ENCODE peak calls at places on chromosomes 5 and 9, in nine cellular contexts. One of them, this sample, is unnamed.

GRCh38 chr5:145980718-145981117 is 44.3 kb downstream of the SH3RF2 start:
- DNase-seq in tibial nerve: no peak
- DNase-seq in MM.1S: no peak
- DNase-seq in CD8-positive, alpha-beta T cell: no peak
- DNase-seq in CD4-positive, alpha-beta memory T cell: no peak
- DNase-seq in pancreas: no peak
- DNase-seq in A549: no peak
- DNase-seq in heart right ventricle: no peak
- DNase-seq in left lung: no peak
- DNase-seq in this sample: no peak

GRCh38 chr9:91758491-91758981 is 191.5 kb downstream of the ROR2 start:
- DNase-seq in CD8-positive, alpha-beta T cell: no peak
- DNase-seq in heart right ventricle: no peak
- DNase-seq in CD4-positive, alpha-beta memory T cell: no peak
- DNase-seq in MM.1S: peak
- DNase-seq in pancreas: peak
- DNase-seq in tibial nerve: no peak
- DNase-seq in A549: peak
- DNase-seq in left lung: no peak
- DNase-seq in this sample: peak

GRCh38 chr9:82456621-82457020 is 468.0 kb downstream of the SPATA31D1 start:
- DNase-seq in A549: no peak
- DNase-seq in pancreas: no peak
- DNase-seq in heart right ventricle: no peak
- DNase-seq in CD8-positive, alpha-beta T cell: no peak
- DNase-seq in MM.1S: no peak
- DNase-seq in CD4-positive, alpha-beta memory T cell: no peak
- DNase-seq in tibial nerve: no peak
- DNase-seq in left lung: no peak
- DNase-seq in this sample: no peak

GRCh38 chr5:34045996-34046395 is 3.0 kb upstream of the C1QTNF3 start:
- DNase-seq in MM.1S: no peak
- DNase-seq in CD4-positive, alpha-beta memory T cell: no peak
- DNase-seq in pancreas: no peak
- DNase-seq in left lung: no peak
- DNase-seq in A549: no peak
- DNase-seq in tibial nerve: no peak
- DNase-seq in heart right ventricle: no peak
- DNase-seq in CD8-positive, alpha-beta T cell: no peak
- DNase-seq in this sample: no peak

GRCh38 chr9:136531904-136532798 is 13.7 kb downstream of the NOTCH1 start:
- DNase-seq in pancreas: no peak
- DNase-seq in A549: no peak
- DNase-seq in CD8-positive, alpha-beta T cell: no peak
- DNase-seq in MM.1S: no peak
- DNase-seq in CD4-positive, alpha-beta memory T cell: no peak
- DNase-seq in left lung: no peak
- DNase-seq in tibial nerve: no peak
- DNase-seq in heart right ventricle: no peak
- DNase-seq in this sample: no peak

GRCh38 chr9:30815585-30815984 is 1568.9 kb upstream of the ACO1 start:
- DNase-seq in A549: no peak
- DNase-seq in CD4-positive, alpha-beta memory T cell: no peak
- DNase-seq in pancreas: no peak
- DNase-seq in heart right ventricle: no peak
- DNase-seq in left lung: no peak
- DNase-seq in CD8-positive, alpha-beta T cell: no peak
- DNase-seq in tibial nerve: no peak
- DNase-seq in MM.1S: no peak
- DNase-seq in this sample: no peak

GRCh38 chr5:176371621-176372539 is 6.6 kb downstream of the ARL10 start:
- DNase-seq in pancreas: no peak
- DNase-seq in heart right ventricle: no peak
- DNase-seq in A549: no peak
- DNase-seq in tibial nerve: no peak
- DNase-seq in MM.1S: no peak
- DNase-seq in left lung: no peak
- DNase-seq in CD8-positive, alpha-beta T cell: no peak
- DNase-seq in CD4-positive, alpha-beta memory T cell: no peak
- DNase-seq in this sample: no peak

GRCh38 chr5:33297760-33298216 is 143.0 kb upstream of the TARS1 start:
- DNase-seq in heart right ventricle: no peak
- DNase-seq in tibial nerve: no peak
- DNase-seq in MM.1S: no peak
- DNase-seq in CD8-positive, alpha-beta T cell: no peak
- DNase-seq in CD4-positive, alpha-beta memory T cell: no peak
- DNase-seq in A549: no peak
- DNase-seq in pancreas: no peak
- DNase-seq in left lung: no peak
- DNase-seq in this sample: no peak

GRCh38 chr5:116375926-116376325 is 198.7 kb downstream of the SEMA6A start:
- DNase-seq in A549: no peak
- DNase-seq in tibial nerve: no peak
- DNase-seq in MM.1S: no peak
- DNase-seq in CD8-positive, alpha-beta T cell: no peak
- DNase-seq in heart right ventricle: no peak
- DNase-seq in CD4-positive, alpha-beta memory T cell: no peak
- DNase-seq in left lung: no peak
- DNase-seq in pancreas: no peak
- DNase-seq in this sample: no peak

GRCh38 chr9:33049680-33050361 is 24.7 kb downstream of the DNAJA1 start:
- DNase-seq in heart right ventricle: no peak
- DNase-seq in left lung: no peak
- DNase-seq in CD8-positive, alpha-beta T cell: no peak
- DNase-seq in pancreas: no peak
- DNase-seq in MM.1S: no peak
- DNase-seq in A549: no peak
- DNase-seq in tibial nerve: no peak
- DNase-seq in CD4-positive, alpha-beta memory T cell: no peak
- DNase-seq in this sample: no peak

GRCh38 chr5:124748687-124749594 is 2.5 kb upstream of the ZNF608 start:
- DNase-seq in MM.1S: peak
- DNase-seq in heart right ventricle: peak
- DNase-seq in tibial nerve: peak
- DNase-seq in A549: peak
- DNase-seq in CD4-positive, alpha-beta memory T cell: no peak
- DNase-seq in left lung: peak
- DNase-seq in pancreas: peak
- DNase-seq in CD8-positive, alpha-beta T cell: no peak
- DNase-seq in this sample: peak
- H3K4me3 ChIP-seq in MM.1S: peak
- H3K4me3 ChIP-seq in heart right ventricle: peak
- H3K4me3 ChIP-seq in tibial nerve: peak
- H3K4me3 ChIP-seq in A549: peak
- H3K4me3 ChIP-seq in CD4-positive, alpha-beta memory T cell: no peak
- H3K4me3 ChIP-seq in left lung: peak
- H3K4me3 ChIP-seq in pancreas: peak
- H3K4me3 ChIP-seq in CD8-positive, alpha-beta T cell: no peak
- H3K4me3 ChIP-seq in this sample: peak

GRCh38 chr5:56376128-56376527 is 143.0 kb upstream of the ANKRD55 start:
- DNase-seq in MM.1S: no peak
- DNase-seq in pancreas: no peak
- DNase-seq in A549: no peak
- DNase-seq in tibial nerve: no peak
- DNase-seq in heart right ventricle: no peak
- DNase-seq in CD4-positive, alpha-beta memory T cell: no peak
- DNase-seq in left lung: no peak
- DNase-seq in CD8-positive, alpha-beta T cell: no peak
- DNase-seq in this sample: no peak
- H3K4me3 ChIP-seq in MM.1S: no peak
- H3K4me3 ChIP-seq in pancreas: no peak
- H3K4me3 ChIP-seq in A549: no peak
- H3K4me3 ChIP-seq in tibial nerve: no peak
- H3K4me3 ChIP-seq in heart right ventricle: no peak
- H3K4me3 ChIP-seq in CD4-positive, alpha-beta memory T cell: no peak
- H3K4me3 ChIP-seq in left lung: no peak
- H3K4me3 ChIP-seq in CD8-positive, alpha-beta T cell: no peak
- H3K4me3 ChIP-seq in this sample: no peak

GRCh38 chr5:35859101-35859661 is 2.5 kb downstream of the IL7R start:
- DNase-seq in pancreas: no peak
- DNase-seq in A549: no peak
- DNase-seq in MM.1S: no peak
- DNase-seq in CD4-positive, alpha-beta memory T cell: peak
- DNase-seq in left lung: no peak
- DNase-seq in CD8-positive, alpha-beta T cell: no peak
- DNase-seq in heart right ventricle: no peak
- DNase-seq in tibial nerve: no peak
- DNase-seq in this sample: no peak
- H3K4me3 ChIP-seq in pancreas: no peak
- H3K4me3 ChIP-seq in A549: no peak
- H3K4me3 ChIP-seq in MM.1S: no peak
- H3K4me3 ChIP-seq in CD4-positive, alpha-beta memory T cell: peak
- H3K4me3 ChIP-seq in left lung: no peak
- H3K4me3 ChIP-seq in CD8-positive, alpha-beta T cell: peak
- H3K4me3 ChIP-seq in heart right ventricle: no peak
- H3K4me3 ChIP-seq in tibial nerve: no peak
- H3K4me3 ChIP-seq in this sample: no peak

DNA sequence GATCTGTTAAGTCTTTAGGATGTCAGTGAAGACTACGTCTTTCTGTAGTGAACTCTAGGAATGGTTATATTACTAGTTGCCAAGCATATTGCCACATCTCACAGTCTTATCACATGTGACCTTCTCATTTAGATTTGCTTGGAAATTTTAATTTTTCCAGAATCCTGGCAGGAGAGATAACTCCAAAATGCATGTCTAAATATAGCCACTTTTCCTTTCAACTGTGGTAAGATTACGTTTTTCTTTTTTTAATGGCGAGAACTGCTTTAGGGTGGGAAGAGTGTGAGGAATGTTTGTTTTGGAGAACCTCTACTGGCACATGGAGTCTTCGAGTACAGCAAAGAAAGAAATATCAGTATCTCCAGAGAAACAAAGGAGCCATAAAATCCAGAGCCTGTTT is 91.7 kb upstream of the ADAMTSL1 start:
- DNase-seq in left lung: no peak
- DNase-seq in CD8-positive, alpha-beta T cell: no peak
- DNase-seq in A549: no peak
- DNase-seq in pancreas: no peak
- DNase-seq in heart right ventricle: no peak
- DNase-seq in tibial nerve: no peak
- DNase-seq in MM.1S: no peak
- DNase-seq in CD4-positive, alpha-beta memory T cell: no peak
- DNase-seq in this sample: no peak
- H3K4me3 ChIP-seq in left lung: no peak
- H3K4me3 ChIP-seq in CD8-positive, alpha-beta T cell: no peak
- H3K4me3 ChIP-seq in A549: no peak
- H3K4me3 ChIP-seq in pancreas: no peak
- H3K4me3 ChIP-seq in heart right ventricle: no peak
- H3K4me3 ChIP-seq in tibial nerve: no peak
- H3K4me3 ChIP-seq in MM.1S: no peak
- H3K4me3 ChIP-seq in CD4-positive, alpha-beta memory T cell: no peak
- H3K4me3 ChIP-seq in this sample: no peak

DNA sequence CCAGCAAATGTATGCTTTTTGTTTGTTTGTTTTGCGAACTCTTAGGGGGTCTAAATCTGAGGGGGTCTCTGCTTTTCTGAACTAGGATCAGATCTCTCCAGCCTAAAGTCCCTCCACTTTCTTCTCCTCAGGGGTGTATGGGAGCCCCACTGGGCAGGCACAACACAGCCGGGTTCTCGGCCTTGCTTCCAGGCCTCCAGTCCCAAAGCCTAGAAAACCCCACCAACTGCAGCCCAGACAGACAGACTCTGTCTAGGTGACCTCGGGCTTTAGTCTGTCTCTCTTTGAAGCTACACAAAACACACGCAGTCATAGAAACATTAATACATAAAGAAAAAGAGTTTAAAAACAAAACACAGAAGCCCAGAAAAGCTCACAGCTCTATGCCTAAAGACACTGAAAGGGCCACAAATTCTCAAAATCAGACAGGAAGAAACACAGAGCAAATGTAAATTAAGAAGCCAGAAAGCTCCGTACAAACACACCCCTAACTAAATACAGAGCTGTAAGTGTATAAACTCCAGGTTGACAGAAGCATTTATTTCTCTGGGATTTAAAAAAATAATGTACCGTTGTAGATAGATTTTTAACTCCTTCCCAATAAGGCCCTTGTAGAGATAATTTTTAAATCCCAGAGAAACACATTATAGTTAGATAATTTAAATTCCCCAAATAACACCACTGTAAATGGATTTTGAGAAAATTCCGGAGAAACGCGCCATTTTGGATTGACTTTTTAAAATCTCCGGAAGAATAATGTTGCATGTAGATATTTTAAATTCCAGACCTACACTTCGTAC is 2.0 kb downstream of the PITX1 start:
- DNase-seq in tibial nerve: no peak
- DNase-seq in heart right ventricle: no peak
- DNase-seq in CD4-positive, alpha-beta memory T cell: no peak
- DNase-seq in CD8-positive, alpha-beta T cell: no peak
- DNase-seq in A549: no peak
- DNase-seq in left lung: no peak
- DNase-seq in pancreas: no peak
- DNase-seq in MM.1S: peak
- DNase-seq in this sample: no peak
- H3K4me3 ChIP-seq in tibial nerve: no peak
- H3K4me3 ChIP-seq in heart right ventricle: no peak
- H3K4me3 ChIP-seq in CD4-positive, alpha-beta memory T cell: no peak
- H3K4me3 ChIP-seq in CD8-positive, alpha-beta T cell: no peak
- H3K4me3 ChIP-seq in A549: peak
- H3K4me3 ChIP-seq in left lung: no peak
- H3K4me3 ChIP-seq in pancreas: no peak
- H3K4me3 ChIP-seq in MM.1S: peak
- H3K4me3 ChIP-seq in this sample: no peak

This sample was measured in GM06990.